ENCODE peak calls at places on chromosomes 13 and 19, in six cellular contexts. B is cardiac muscle cell, H is AML-193, S is neuronal stem cell, P is RPMI8226, G is Caco-2. Y is an unnamed sample.

GRCh38 chr19:1027953-1028902 is 1.8 kb downstream of the CNN2 start:
- DNase-seq in B (peak), H (peak), S (peak), P (peak), G (peak), Y (peak)

GRCh38 chr19:22261596-22261995 is 24.6 kb upstream of the ZNF729 start:
- DNase-seq in B (no peak), H (no peak), S (no peak), P (no peak), G (no peak), Y (no peak)

GRCh38 chr13:84570831-84571230 is 688.6 kb upstream of the SLITRK1 start:
- DNase-seq in B (no peak), H (no peak), S (no peak), P (no peak), G (no peak), Y (no peak)

GRCh38 chr19:33488826-33489225 is 32.8 kb downstream of the PEPD start:
- DNase-seq in B (no peak), H (no peak), S (no peak), P (no peak), G (no peak), Y (no peak)

GRCh38 chr13:31204592-31204991 is 4.8 kb downstream of the B3GLCT start:
- DNase-seq in B (no peak), H (no peak), S (no peak), P (no peak), G (no peak), Y (no peak)

GRCh38 chr13:48731957-48732569 is 78.3 kb downstream of the CYSLTR2 start:
- DNase-seq in B (peak), H (no peak), S (peak), P (no peak), G (peak), Y (no peak)

GRCh38 chr13:79485014-79485441 is 4.1 kb downstream of the NDFIP2 start:
- DNase-seq in B (no peak), H (peak), S (no peak), P (no peak), G (peak), Y (no peak)

GRCh38 chr19:19095691-19096090 is 31.9 kb downstream of the SLC25A42 start:
- DNase-seq in B (no peak), H (no peak), S (no peak), P (no peak), G (no peak), Y (no peak)

GRCh38 chr13:92896842-92897241 is 329.8 kb upstream of the GPC6 start:
- DNase-seq in B (peak), H (no peak), S (peak), P (peak), G (peak), Y (no peak)

GRCh38 chr13:41568990-41569387 is 111.6 kb downstream of the RGCC start:
- DNase-seq in B (no peak), H (no peak), S (no peak), P (no peak), G (no peak), Y (no peak)

GRCh38 chr19:19321143-19321577 is 531 bp downstream of the MAU2 start:
- DNase-seq in B (peak), H (no peak), S (peak), P (peak), G (peak), Y (no peak)

Y was measured in breast epithelium.